ENCODE peak calls at places on chromosome 14, in five cellular contexts. One of them, this sample, is unnamed.

GRCh38 chr14:89252887-89253532 is 164.0 kb downstream of the FOXN3 start:
- DNase-seq in BE2C: peak
- DNase-seq in endodermal cell: peak
- DNase-seq in A549: no peak
- DNase-seq in T-helper 2 cell: no peak
- DNase-seq in this sample: peak

GRCh38 chr14:51318777-51319176 is 78.7 kb downstream of the TMX1 start:
- DNase-seq in BE2C: no peak
- DNase-seq in endodermal cell: no peak
- DNase-seq in A549: no peak
- DNase-seq in T-helper 2 cell: no peak
- DNase-seq in this sample: no peak

GRCh38 chr14:21267886-21268611 is 1.2 kb downstream of the HNRNPC start:
- DNase-seq in BE2C: no peak
- DNase-seq in endodermal cell: no peak
- DNase-seq in A549: no peak
- DNase-seq in T-helper 2 cell: no peak
- DNase-seq in this sample: no peak

GRCh38 chr14:80926706-80927384 is 14.7 kb downstream of the CEP128 start:
- DNase-seq in BE2C: no peak
- DNase-seq in endodermal cell: no peak
- DNase-seq in A549: no peak
- DNase-seq in T-helper 2 cell: peak
- DNase-seq in this sample: no peak

GRCh38 chr14:59278111-59278510 is 89.6 kb downstream of the DAAM1 start:
- DNase-seq in BE2C: no peak
- DNase-seq in endodermal cell: no peak
- DNase-seq in A549: peak
- DNase-seq in T-helper 2 cell: peak
- DNase-seq in this sample: no peak

GRCh38 chr14:93219103-93219726 is 12.2 kb downstream of the UBR7 start:
- DNase-seq in BE2C: peak
- DNase-seq in endodermal cell: peak
- DNase-seq in A549: peak
- DNase-seq in T-helper 2 cell: peak
- DNase-seq in this sample: peak

GRCh38 chr14:56125772-56126411 is 7.7 kb downstream of the PELI2 start:
- DNase-seq in BE2C: no peak
- DNase-seq in endodermal cell: no peak
- DNase-seq in A549: no peak
- DNase-seq in T-helper 2 cell: no peak
- DNase-seq in this sample: peak

GRCh38 chr14:59422069-59422881 is 42.9 kb downstream of the GPR135 start:
- DNase-seq in BE2C: no peak
- DNase-seq in endodermal cell: no peak
- DNase-seq in A549: no peak
- DNase-seq in T-helper 2 cell: no peak
- DNase-seq in this sample: no peak

GRCh38 chr14:104132981-104133380 is 5.4 kb upstream of the KIF26A start:
- DNase-seq in BE2C: peak
- DNase-seq in endodermal cell: peak
- DNase-seq in A549: no peak
- DNase-seq in T-helper 2 cell: no peak
- DNase-seq in this sample: peak

GRCh38 chr14:97025722-97026121 is 228.5 kb downstream of the VRK1 start:
- DNase-seq in BE2C: no peak
- DNase-seq in endodermal cell: peak
- DNase-seq in A549: no peak
- DNase-seq in T-helper 2 cell: no peak
- DNase-seq in this sample: no peak

GRCh38 chr14:90556050-90556477 is 159.2 kb downstream of the CALM1 start:
- DNase-seq in BE2C: peak
- DNase-seq in endodermal cell: peak
- DNase-seq in A549: no peak
- DNase-seq in T-helper 2 cell: no peak
- DNase-seq in this sample: no peak

GRCh38 chr14:84482256-84483071 is 1047.5 kb upstream of the FLRT2 start:
- DNase-seq in BE2C: no peak
- DNase-seq in endodermal cell: no peak
- DNase-seq in A549: no peak
- DNase-seq in T-helper 2 cell: no peak
- DNase-seq in this sample: no peak

GRCh38 chr14:100662850-100663527 is 63.7 kb upstream of the DLK1 start:
- DNase-seq in BE2C: peak
- DNase-seq in endodermal cell: peak
- DNase-seq in A549: peak
- DNase-seq in T-helper 2 cell: peak
- DNase-seq in this sample: peak

GRCh38 chr14:59484611-59485174 is 376 bp downstream of the JKAMP start:
- DNase-seq in BE2C: no peak
- DNase-seq in endodermal cell: no peak
- DNase-seq in A549: no peak
- DNase-seq in T-helper 2 cell: peak
- DNase-seq in this sample: no peak

GRCh38 chr14:68669644-68670343 is 123.1 kb downstream of the ZFP36L1 start:
- DNase-seq in BE2C: no peak
- DNase-seq in endodermal cell: peak
- DNase-seq in A549: no peak
- DNase-seq in T-helper 2 cell: no peak
- DNase-seq in this sample: no peak

GRCh38 chr14:72565200-72565599 is 328.7 kb downstream of the DPF3 start:
- DNase-seq in BE2C: no peak
- DNase-seq in endodermal cell: no peak
- DNase-seq in A549: no peak
- DNase-seq in T-helper 2 cell: no peak
- DNase-seq in this sample: no peak

GRCh38 chr14:54651018-54651351 is 84.1 kb downstream of the SAMD4A start:
- DNase-seq in BE2C: no peak
- DNase-seq in endodermal cell: no peak
- DNase-seq in A549: peak
- DNase-seq in T-helper 2 cell: no peak
- DNase-seq in this sample: no peak

GRCh38 chr14:98501335-98501734 is 770.7 kb downstream of the BCL11B start:
- DNase-seq in BE2C: no peak
- DNase-seq in endodermal cell: no peak
- DNase-seq in A549: no peak
- DNase-seq in T-helper 2 cell: no peak
- DNase-seq in this sample: no peak

GRCh38 chr14:76599141-76599540 is 162.1 kb upstream of the VASH1 start:
- DNase-seq in BE2C: no peak
- DNase-seq in endodermal cell: no peak
- DNase-seq in A549: no peak
- DNase-seq in T-helper 2 cell: no peak
- DNase-seq in this sample: no peak

GRCh38 chr14:54591461-54592245 is 24.7 kb downstream of the SAMD4A start:
- DNase-seq in BE2C: no peak
- DNase-seq in endodermal cell: no peak
- DNase-seq in A549: no peak
- DNase-seq in T-helper 2 cell: no peak
- DNase-seq in this sample: no peak

GRCh38 chr14:92863281-92863680 is 59.7 kb upstream of the CHGA start:
- DNase-seq in BE2C: no peak
- DNase-seq in endodermal cell: no peak
- DNase-seq in A549: no peak
- DNase-seq in T-helper 2 cell: no peak
- DNase-seq in this sample: no peak

GRCh38 chr14:23695220-23695999 is 59.2 kb downstream of the DHRS2 start:
- DNase-seq in BE2C: no peak
- DNase-seq in endodermal cell: peak
- DNase-seq in A549: no peak
- DNase-seq in T-helper 2 cell: no peak
- DNase-seq in this sample: peak

GRCh38 chr14:60093088-60093487 is 1.4 kb downstream of the PCNX4 start:
- DNase-seq in BE2C: no peak
- DNase-seq in endodermal cell: no peak
- DNase-seq in A549: no peak
- DNase-seq in T-helper 2 cell: peak
- DNase-seq in this sample: no peak

GRCh38 chr14:22159968-22160367 is 429.1 kb downstream of the DAD1 start:
- DNase-seq in BE2C: no peak
- DNase-seq in endodermal cell: no peak
- DNase-seq in A549: no peak
- DNase-seq in T-helper 2 cell: peak
- DNase-seq in this sample: no peak

GRCh38 chr14:89911018-89911919 is 43.3 kb downstream of the EFCAB11 start:
- DNase-seq in BE2C: no peak
- DNase-seq in endodermal cell: peak
- DNase-seq in A549: no peak
- DNase-seq in T-helper 2 cell: peak
- DNase-seq in this sample: no peak